ENCODE peak calls at places on chromosomes 7 and 10, in ten cellular contexts. J is lung, T is heart right ventricle, U is aorta, R is lower lobe of right lung, W is upper lobe of right lung, G is thoracic aorta, Z is IMR-90, X is right cardiac atrium, Q is left lung. N is an unnamed sample.

GRCh38 chr10:79111846-79112614 is 43.3 kb downstream of the ZMIZ1 start:
- ATAC-seq in X (peak), J (no peak), U (no peak), W (peak), Z (no peak), G (no peak), T (peak), Q (peak), R (peak), N (peak)

GRCh38 chr7:21542891-21543527 is at the start of gene DNAH11:
- ATAC-seq in Q (peak), Z (peak), G (no peak), R (peak), W (peak), U (peak), T (peak), X (peak), J (peak), N (peak)

GRCh38 chr10:123792579-123792978 is 99.0 kb downstream of the CPXM2 start:
- ATAC-seq in G (no peak), W (no peak), X (no peak), J (no peak), U (no peak), R (no peak), Q (no peak), Z (no peak), T (no peak), N (no peak)

GRCh38 chr7:36128448-36129047 is 24.5 kb upstream of the EEPD1 start:
- ATAC-seq in W (peak), U (peak), R (peak), X (peak), J (peak), T (peak), G (peak), Z (peak), Q (peak), N (peak)

GRCh38 chr7:513521-514166 is 6.0 kb downstream of the PDGFA start:
- ATAC-seq in R (no peak), U (peak), X (no peak), Z (no peak), J (no peak), Q (peak), T (no peak), W (no peak), G (peak), N (no peak)

GRCh38 chr10:97024181-97025073 is 161.3 kb downstream of the SLIT1 start:
- ATAC-seq in R (peak), U (peak), Z (peak), G (peak), X (no peak), J (no peak), W (no peak), T (peak), Q (peak), N (peak)

GRCh38 chr7:52735656-52736055 is 299.8 kb upstream of the POM121L12 start:
- ATAC-seq in W (no peak), Q (no peak), R (no peak), X (no peak), U (no peak), G (no peak), T (no peak), Z (no peak), J (no peak), N (no peak)

GRCh38 chr7:71900556-71900955 is 511.6 kb downstream of the CALN1 start:
- ATAC-seq in X (no peak), R (no peak), W (no peak), G (no peak), J (no peak), Q (no peak), T (no peak), U (no peak), Z (no peak), N (no peak)

GRCh38 chr10:91200314-91201212 is 19.9 kb upstream of the PCGF5 start:
- ATAC-seq in X (peak), Z (no peak), W (no peak), G (no peak), J (no peak), U (no peak), T (peak), Q (no peak), R (no peak), N (no peak)

GRCh38 chr7:1895664-1896515 is 225.8 kb downstream of the ELFN1 start:
- ATAC-seq in Q (no peak), X (peak), W (peak), Z (no peak), G (no peak), U (no peak), R (peak), J (no peak), T (peak), N (no peak)

GRCh38 chr7:37714606-37715005 is 31.0 kb downstream of the GPR141 start:
- ATAC-seq in X (no peak), Z (no peak), J (no peak), T (no peak), W (no peak), Q (no peak), G (no peak), U (no peak), R (no peak), N (no peak)

GRCh38 chr7:149284343-149284742 is 22.3 kb downstream of the ZNF783 start:
- ATAC-seq in Z (no peak), Q (no peak), J (no peak), X (no peak), T (no peak), G (no peak), U (no peak), R (no peak), W (no peak), N (no peak)

GRCh38 chr10:47296111-47296894 is 3.7 kb upstream of the GDF10 start:
- ATAC-seq in X (no peak), T (no peak), Z (no peak), G (no peak), J (no peak), R (peak), U (no peak), Q (no peak), W (no peak), N (peak)

GRCh38 chr7:140674899-140675701 is 2.4 kb downstream of the ADCK2 start:
- ATAC-seq in T (peak), Q (peak), U (peak), R (peak), J (no peak), W (peak), Z (peak), G (peak), X (peak), N (peak)

GRCh38 chr10:133528845-133529575 is 1.8 kb downstream of the CYP2E1 start:
- ATAC-seq in J (no peak), R (peak), W (peak), U (peak), Z (peak), X (no peak), G (no peak), Q (peak), T (peak), N (no peak)

GRCh38 chr7:47887016-47887640 is 61.1 kb downstream of the PKD1L1 start:
- ATAC-seq in R (no peak), Z (no peak), T (no peak), Q (no peak), U (no peak), G (no peak), X (no peak), W (no peak), J (no peak), N (no peak)

GRCh38 chr7:2806571-2806970 is 37.5 kb downstream of the GNA12 start:
- ATAC-seq in W (no peak), G (no peak), R (no peak), Q (no peak), T (no peak), J (no peak), X (no peak), Z (no peak), U (no peak), N (no peak)

GRCh38 chr10:13347235-13348156 is 597 bp downstream of the SEPHS1 start:
- ATAC-seq in G (peak), R (peak), U (peak), Q (peak), W (peak), T (peak), X (peak), Z (peak), J (peak), N (peak)

GRCh38 chr10:62264702-62265436 is 3.8 kb downstream of the RTKN2 start:
- ATAC-seq in Q (peak), Z (peak), T (no peak), J (peak), G (peak), W (peak), R (peak), X (peak), U (no peak), N (peak)

GRCh38 chr7:116770941-116771340 is 91.4 kb upstream of the CAPZA2 start:
- ATAC-seq in Z (no peak), W (no peak), U (no peak), Q (no peak), J (no peak), T (no peak), R (no peak), G (no peak), X (no peak), N (no peak)

GRCh38 chr10:102615361-102615760 is 28.9 kb upstream of the TRIM8 start:
- ATAC-seq in X (no peak), Q (peak), W (peak), J (no peak), G (no peak), U (no peak), Z (peak), T (no peak), R (peak), N (no peak)

GRCh38 chr10:95646160-95646559 is 10.4 kb downstream of the ALDH18A1 start:
- ATAC-seq in T (no peak), R (no peak), Q (no peak), W (no peak), J (no peak), X (peak), Z (no peak), G (no peak), U (no peak), N (no peak)

GRCh38 chr7:37643876-37644275 is 39.7 kb upstream of the GPR141 start:
- ATAC-seq in J (no peak), R (no peak), W (no peak), G (no peak), X (no peak), Z (no peak), Q (no peak), T (no peak), U (no peak), N (no peak)

GRCh38 chr10:77179015-77179695 is 458.5 kb downstream of the KCNMA1 start:
- ATAC-seq in J (no peak), X (peak), U (peak), T (no peak), Q (peak), G (no peak), Z (peak), W (no peak), R (no peak), N (peak)

GRCh38 chr7:94584113-94584512 is 71.8 kb downstream of the SGCE start:
- ATAC-seq in X (peak), W (peak), R (peak), T (peak), J (no peak), Q (peak), Z (no peak), G (no peak), U (no peak), N (no peak)

GRCh38 chr10:50622497-50623298 is 1.1 kb downstream of the SGMS1 start:
- ATAC-seq in W (no peak), J (no peak), T (peak), U (peak), R (no peak), Z (peak), X (peak), G (no peak), Q (no peak), N (no peak)

GRCh38 chr10:111078505-111079185 is 1.8 kb downstream of the ADRA2A start:
- ATAC-seq in U (no peak), T (no peak), Q (no peak), Z (no peak), G (no peak), J (no peak), X (no peak), W (no peak), R (no peak), N (no peak)

GRCh38 chr10:70306168-70306705 is 22.4 kb upstream of the NPFFR1 start:
- ATAC-seq in T (no peak), U (no peak), Q (no peak), R (no peak), G (no peak), Z (no peak), J (no peak), W (no peak), X (no peak), N (no peak)

GRCh38 chr10:20618148-20618547 is 279.0 kb downstream of the NEBL start:
- ATAC-seq in Q (no peak), T (no peak), R (no peak), Z (no peak), U (no peak), J (no peak), X (no peak), G (no peak), W (no peak), N (no peak)

GRCh38 chr10:73648252-73648651 is 7.0 kb upstream of the MYOZ1 start:
- ATAC-seq in T (peak), J (no peak), G (no peak), R (no peak), X (peak), W (no peak), Q (peak), U (peak), Z (no peak), N (no peak)

GRCh38 chr10:93363891-93364648 is 118.1 kb downstream of the MYOF start:
- ATAC-seq in U (peak), G (no peak), T (no peak), W (peak), X (peak), R (peak), Z (no peak), Q (peak), J (peak), N (peak)

GRCh38 chr7:32616625-32617024 is 121.3 kb downstream of the AVL9 start:
- ATAC-seq in G (no peak), Z (peak), Q (peak), W (no peak), U (peak), T (peak), R (peak), J (no peak), X (peak), N (no peak)

GRCh38 chr7:85469446-85469970 is 282.7 kb upstream of the SEMA3D start:
- ATAC-seq in T (no peak), X (no peak), R (no peak), J (no peak), Q (no peak), G (no peak), Z (no peak), U (no peak), W (no peak), N (no peak)

GRCh38 chr7:35465791-35466336 is 212.0 kb upstream of the TBX20 start:
- ATAC-seq in J (no peak), U (no peak), X (peak), R (peak), Z (no peak), Q (peak), W (peak), T (peak), G (no peak), N (no peak)

GRCh38 chr7:7944619-7945282 is 23.8 kb upstream of the GLCCI1 start:
- ATAC-seq in Z (no peak), T (no peak), W (peak), R (peak), J (no peak), U (no peak), X (no peak), G (no peak), Q (peak), N (no peak)

GRCh38 chr7:20435305-20435704 is 104.6 kb downstream of the ITGB8 start:
- ATAC-seq in W (peak), X (peak), Q (peak), J (peak), R (peak), G (no peak), U (peak), T (peak), Z (no peak), N (peak)

GRCh38 chr10:37206132-37206531 is 80.7 kb downstream of the ANKRD30A start:
- ATAC-seq in T (no peak), W (no peak), Z (no peak), U (no peak), R (no peak), Q (no peak), G (no peak), J (no peak), X (no peak), N (no peak)

GRCh38 chr10:131113892-131114291 is 197.6 kb downstream of the TCERG1L start:
- ATAC-seq in U (no peak), Q (no peak), R (no peak), J (no peak), Z (no peak), T (no peak), W (no peak), G (no peak), X (no peak), N (no peak)
- H3K27ac ChIP-seq in U (no peak), Q (no peak), R (no peak), J (no peak), Z (no peak), T (no peak), W (no peak), G (no peak), X (no peak), N (no peak)

GRCh38 chr10:45375101-45375500 is 1.1 kb downstream of the ALOX5 start:
- ATAC-seq in Z (no peak), T (no peak), Q (no peak), J (no peak), W (no peak), U (no peak), X (no peak), R (no peak), G (no peak), N (no peak)

GRCh38 chr10:45375716-45376231 is 1.8 kb downstream of the ALOX5 start:
- ATAC-seq in X (no peak), R (no peak), U (no peak), J (no peak), Q (no peak), T (no peak), W (no peak), Z (no peak), G (no peak), N (no peak)

GRCh38 chr10:45373003-45373782 is 823 bp upstream of the ALOX5 start:
- ATAC-seq in W (peak), J (peak), Q (peak), R (peak), G (no peak), T (peak), U (peak), Z (peak), X (peak), N (peak)

GRCh38 chr10:45373783-45374450 is at the start of gene ALOX5:
- ATAC-seq in U (peak), W (peak), X (peak), Q (peak), R (peak), J (peak), G (no peak), T (peak), Z (peak), N (peak)

GRCh38 chr10:45374451-45375052 is 536 bp downstream of the ALOX5 start:
- ATAC-seq in G (no peak), Q (peak), X (peak), W (peak), T (no peak), Z (no peak), U (no peak), R (peak), J (peak), N (no peak)
- H3K27ac ChIP-seq in G (peak), Q (peak), X (no peak), W (peak), T (no peak), Z (no peak), U (no peak), R (peak), J (peak), N (peak)

GRCh38 chr10:74752371-74752990 is 73.9 kb upstream of the KAT6B start:
- ATAC-seq in T (no peak), G (no peak), J (no peak), Z (no peak), Q (peak), U (no peak), W (peak), R (peak), X (no peak), N (no peak)

GRCh38 chr10:74750848-74751274 is 75.5 kb upstream of the KAT6B start:
- ATAC-seq in X (no peak), U (no peak), Q (no peak), W (no peak), Z (no peak), J (no peak), T (no peak), R (no peak), G (no peak), N (no peak)

GRCh38 chr10:74753295-74754211 is 72.8 kb upstream of the KAT6B start:
- ATAC-seq in T (no peak), W (peak), Z (no peak), U (peak), R (no peak), Q (no peak), J (no peak), X (no peak), G (no peak), N (no peak)

GRCh38 chr10:74755273-74755672 is 71.1 kb upstream of the KAT6B start:
- ATAC-seq in J (no peak), Z (no peak), U (no peak), G (no peak), R (no peak), T (no peak), X (no peak), Q (no peak), W (no peak), N (no peak)

DNA sequence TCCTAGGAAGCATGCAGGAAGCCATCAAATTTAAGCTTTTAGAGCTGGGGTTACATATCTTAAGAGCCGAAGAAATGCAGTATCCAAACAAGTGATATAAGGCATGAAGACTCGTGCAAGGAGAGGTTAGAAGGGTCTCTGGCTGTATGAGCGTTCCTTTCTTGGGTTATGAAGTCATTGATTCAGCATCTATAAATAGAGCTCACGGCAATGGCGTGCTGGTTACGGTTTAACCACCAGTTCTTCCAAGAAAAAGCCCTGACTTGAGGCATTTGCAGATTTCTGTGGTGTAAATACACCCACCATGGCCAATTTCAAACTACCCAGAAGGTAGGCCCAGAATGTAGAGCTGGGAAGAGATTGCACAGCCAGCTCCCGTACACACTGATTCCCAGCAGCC is 72.0 kb upstream of the KAT6B start:
- ATAC-seq in Q (no peak), T (no peak), Z (no peak), W (no peak), G (no peak), R (no peak), U (no peak), J (no peak), X (no peak), N (no peak)
- H3K27ac ChIP-seq in Q (no peak), T (no peak), Z (no peak), W (no peak), G (no peak), R (no peak), U (no peak), J (no peak), X (no peak), N (no peak)

GRCh38 chr7:41503438-41503837 is 199.5 kb downstream of the INHBA start:
- ATAC-seq in J (no peak), G (no peak), Z (peak), U (no peak), X (no peak), R (no peak), Q (no peak), W (no peak), T (no peak), N (no peak)

GRCh38 chr7:41508755-41509154 is 194.1 kb downstream of the INHBA start:
- ATAC-seq in U (no peak), R (no peak), G (no peak), W (no peak), X (no peak), Z (no peak), J (no peak), Q (no peak), T (no peak), N (no peak)

GRCh38 chr7:41504581-41504980 is 198.3 kb downstream of the INHBA start:
- ATAC-seq in R (no peak), U (no peak), Q (no peak), W (no peak), G (no peak), X (no peak), T (no peak), J (no peak), Z (no peak), N (no peak)

GRCh38 chr7:41507686-41508268 is 195.1 kb downstream of the INHBA start:
- ATAC-seq in U (no peak), W (no peak), X (no peak), R (no peak), Q (no peak), J (no peak), T (no peak), G (no peak), Z (no peak), N (peak)
- H3K27ac ChIP-seq in U (no peak), W (no peak), X (no peak), R (no peak), Q (no peak), J (no peak), T (no peak), G (no peak), Z (no peak), N (no peak)

GRCh38 chr10:80535671-80536360 is 1.9 kb upstream of the SH2D4B start:
- ATAC-seq in J (peak), G (peak), Z (no peak), U (peak), X (peak), T (peak), R (peak), W (peak), Q (peak), N (peak)
- H3K27ac ChIP-seq in J (peak), G (peak), Z (no peak), U (no peak), X (no peak), T (peak), R (peak), W (peak), Q (peak), N (peak)

DNA sequence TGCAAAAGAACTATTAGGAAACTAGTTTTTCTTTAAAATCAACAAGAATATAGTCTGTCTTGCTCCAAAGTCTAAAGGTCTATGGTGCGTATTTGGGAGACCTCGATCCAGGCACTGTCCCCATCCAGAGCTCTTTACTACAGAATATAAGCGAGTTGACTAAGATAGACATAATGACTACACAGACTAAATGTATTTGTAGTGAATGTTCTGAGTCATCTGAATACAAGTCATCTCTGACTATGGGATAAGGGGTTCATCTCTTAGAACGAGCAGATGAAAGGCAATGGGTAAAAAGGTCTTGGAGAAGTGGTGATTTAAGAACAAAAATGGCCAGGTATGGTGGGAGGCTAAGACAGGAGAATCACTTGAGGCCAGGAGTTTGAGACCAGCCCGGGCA is 136.0 kb upstream of the RSU1 start:
- ATAC-seq in X (no peak), Q (no peak), Z (no peak), U (no peak), G (no peak), T (no peak), J (no peak), R (no peak), W (no peak), N (no peak)
- H3K27ac ChIP-seq in X (no peak), Q (no peak), Z (no peak), U (no peak), G (no peak), T (peak), J (no peak), R (no peak), W (no peak), N (no peak)